ENCODE peak calls at places on chromosomes 13 and 19, in eight cellular contexts. J is right atrium auricular region; M is cardiac fibroblast; I is CD4-positive, alpha-beta memory T cell; X is CD8-positive, alpha-beta T cell; B is body of pancreas; K is GM23338; A is Panc1. F is an unnamed sample.

GRCh38 chr13:103067751-103068563 is 1.7 kb upstream of the SLC10A2 start:
- DNase-seq in J (no peak), M (no peak), I (no peak), X (no peak), B (no peak), K (peak), A (no peak), F (no peak)

GRCh38 chr19:16698914-16699313 is 20.7 kb upstream of the NWD1 start:
- DNase-seq in J (no peak), M (peak), I (no peak), X (no peak), B (peak), K (no peak), A (no peak), F (no peak)

GRCh38 chr13:67383358-67383757 is 153.2 kb upstream of the PCDH9 start:
- DNase-seq in J (no peak), M (peak), I (no peak), X (no peak), B (peak), K (no peak), A (peak), F (peak)

GRCh38 chr13:42375663-42376062 is 103.7 kb downstream of the AKAP11 start:
- DNase-seq in J (no peak), M (no peak), I (no peak), X (no peak), B (no peak), K (no peak), A (no peak), F (no peak)

GRCh38 chr13:113610266-113610665 is 25.7 kb downstream of the TFDP1 start:
- DNase-seq in J (no peak), M (no peak), I (no peak), X (no peak), B (no peak), K (no peak), A (no peak), F (no peak)

GRCh38 chr19:4911786-4912672 is 2.7 kb downstream of the UHRF1 start:
- DNase-seq in J (peak), M (peak), I (peak), X (peak), B (peak), K (peak), A (peak), F (peak)

GRCh38 chr13:33388254-33388998 is 102.9 kb upstream of the STARD13 start:
- DNase-seq in J (no peak), M (no peak), I (no peak), X (no peak), B (no peak), K (no peak), A (no peak), F (no peak)

GRCh38 chr19:28242317-28242927 is 970.5 kb downstream of the UQCRFS1 start:
- DNase-seq in J (no peak), M (peak), I (no peak), X (no peak), B (peak), K (peak), A (no peak), F (no peak)

GRCh38 chr19:18044825-18045304 is 36.9 kb downstream of the ARRDC2 start:
- DNase-seq in J (peak), M (peak), I (peak), X (peak), B (peak), K (peak), A (no peak), F (peak)

GRCh38 chr19:41866284-41866683 is 6.2 kb downstream of the RPS19 start:
- DNase-seq in J (no peak), M (no peak), I (no peak), X (no peak), B (no peak), K (no peak), A (no peak), F (no peak)

GRCh38 chr19:8252922-8253589 is 43.9 kb downstream of the CERS4 start:
- DNase-seq in J (peak), M (peak), I (peak), X (peak), B (peak), K (peak), A (peak), F (peak)

GRCh38 chr19:29837448-29837961 is 25.7 kb downstream of the CCNE1 start:
- DNase-seq in J (no peak), M (no peak), I (peak), X (peak), B (no peak), K (no peak), A (no peak), F (no peak)

GRCh38 chr19:18951721-18952281 is 10.8 kb upstream of the HOMER3 start:
- DNase-seq in J (no peak), M (peak), I (no peak), X (no peak), B (no peak), K (no peak), A (no peak), F (peak)

GRCh38 chr13:99199541-99200432 is 867 bp upstream of the UBAC2 start:
- DNase-seq in J (peak), M (no peak), I (no peak), X (no peak), B (peak), K (no peak), A (no peak), F (no peak)

GRCh38 chr13:80334582-80335260 is 6.2 kb downstream of the SPRY2 start:
- DNase-seq in J (no peak), M (peak), I (no peak), X (no peak), B (no peak), K (no peak), A (no peak), F (no peak)

GRCh38 chr19:17473041-17473440 is 2.7 kb downstream of the SLC27A1 start:
- DNase-seq in J (no peak), M (peak), I (no peak), X (no peak), B (no peak), K (no peak), A (no peak), F (no peak)

GRCh38 chr19:35908977-35909683 is 1.0 kb upstream of the TYROBP start:
- DNase-seq in J (peak), M (no peak), I (no peak), X (peak), B (peak), K (no peak), A (no peak), F (no peak)

GRCh38 chr13:49669735-49670309 is 21.5 kb downstream of the EBPL start:
- DNase-seq in J (no peak), M (peak), I (no peak), X (peak), B (peak), K (peak), A (peak), F (peak)

GRCh38 chr13:107562222-107562621 is 653.1 kb downstream of the LIG4 start:
- DNase-seq in J (no peak), M (no peak), I (no peak), X (no peak), B (no peak), K (no peak), A (no peak), F (no peak)
- H3K4me3 ChIP-seq in J (no peak), M (no peak), I (no peak), X (no peak), B (no peak), K (no peak), A (no peak), F (no peak)

DNA sequence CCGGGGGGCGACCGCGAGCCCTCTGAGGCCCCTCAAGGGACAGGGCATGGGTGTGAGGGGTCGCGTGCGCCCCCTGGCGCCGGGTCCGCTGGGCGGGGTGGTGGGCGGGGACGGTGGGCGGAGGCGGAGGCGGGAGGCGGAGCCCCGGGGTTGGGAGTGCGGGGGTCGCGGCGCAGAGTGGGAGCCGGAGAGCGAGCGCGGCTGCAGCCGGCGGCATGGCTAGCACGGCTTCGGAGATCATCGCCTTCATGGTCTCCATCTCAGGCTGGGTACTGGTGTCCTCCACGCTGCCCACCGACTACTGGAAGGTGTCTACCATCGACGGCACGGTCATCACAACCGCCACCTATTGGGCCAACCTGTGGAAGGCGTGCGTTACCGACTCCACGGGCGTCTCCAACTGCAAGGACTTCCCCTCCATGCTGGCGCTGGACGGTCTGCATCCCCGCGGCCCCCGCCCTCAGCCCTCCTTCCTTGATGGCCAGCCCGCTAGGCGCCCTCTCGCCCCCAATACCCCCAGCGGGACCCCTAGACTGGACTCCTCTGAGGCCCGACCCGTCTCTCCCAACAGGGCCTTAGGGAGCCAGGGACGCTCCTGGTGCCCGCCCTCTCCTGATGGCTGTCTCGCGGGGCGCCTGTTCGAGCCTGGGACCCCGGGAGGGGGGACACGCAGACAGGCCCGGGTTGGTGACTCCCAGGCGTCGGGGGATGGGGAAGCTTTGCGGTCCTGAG is at the start of gene CLDN10:
- DNase-seq in J (no peak), M (no peak), I (no peak), X (no peak), B (peak), K (peak), A (no peak), F (no peak)
- H3K4me3 ChIP-seq in J (no peak), M (no peak), I (no peak), X (no peak), B (peak), K (peak), A (peak), F (peak)

GRCh38 chr19:13965377-13965896 is 13.1 kb downstream of the DCAF15 start:
- DNase-seq in J (no peak), M (no peak), I (no peak), X (no peak), B (no peak), K (no peak), A (no peak), F (no peak)

GRCh38 chr19:13961826-13962737 is 9.8 kb downstream of the DCAF15 start:
- DNase-seq in J (no peak), M (no peak), I (no peak), X (no peak), B (no peak), K (peak), A (no peak), F (no peak)

GRCh38 chr19:13964776-13965175 is 12.5 kb downstream of the DCAF15 start:
- DNase-seq in J (no peak), M (no peak), I (no peak), X (no peak), B (no peak), K (no peak), A (no peak), F (no peak)

GRCh38 chr19:13962738-13963602 is 10.7 kb downstream of the DCAF15 start:
- DNase-seq in J (no peak), M (peak), I (no peak), X (no peak), B (no peak), K (peak), A (no peak), F (no peak)

GRCh38 chr19:13963603-13964105 is 11.3 kb downstream of the DCAF15 start:
- DNase-seq in J (no peak), M (no peak), I (no peak), X (no peak), B (no peak), K (peak), A (no peak), F (no peak)
- H3K4me3 ChIP-seq in J (no peak), M (no peak), I (no peak), X (no peak), B (no peak), K (peak), A (no peak), F (no peak)

DNA sequence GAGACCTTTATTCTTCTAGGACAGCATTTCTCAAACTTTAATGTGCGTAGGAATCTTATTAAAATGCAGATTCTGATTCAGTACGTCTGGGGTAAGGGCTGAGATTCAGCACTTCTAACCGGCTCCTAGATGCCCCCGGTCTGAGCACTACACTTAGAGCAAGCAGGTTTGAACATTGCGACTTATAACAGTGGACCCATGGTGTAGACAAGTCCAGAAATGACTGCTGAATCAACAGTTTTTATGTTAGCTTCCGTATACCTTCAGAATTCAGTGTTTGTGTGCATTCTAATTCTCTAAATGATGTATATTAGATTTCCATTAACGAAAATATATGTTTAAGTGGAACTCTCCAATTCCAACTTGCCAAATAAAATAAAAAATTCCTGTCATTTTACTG is 17.5 kb upstream of the CPB2 start:
- DNase-seq in J (no peak), M (no peak), I (no peak), X (no peak), B (no peak), K (no peak), A (no peak), F (no peak)
- H3K4me3 ChIP-seq in J (no peak), M (no peak), I (no peak), X (no peak), B (no peak), K (no peak), A (no peak), F (no peak)

F was measured in kidney epithelial cell.